ENCODE peak calls at places on chromosomes 3 and 15, in five cellular contexts. P, C, X, T and S are unnamed samples. For H3K36me3 and H3K27me3, the result is how much of the 10 kb centered on the place peaks cover.

GRCh38 chr15:38069001-38069400 is 134.6 kb downstream of the TMCO5A start:
- DNase-seq in X (no peak), T (no peak), P (no peak), C (no peak), S (peak)

GRCh38 chr3:9102240-9102841 is 139.1 kb upstream of the RAD18 start:
- DNase-seq in X (no peak), T (peak), P (peak), C (no peak), S (peak)

GRCh38 chr3:152174876-152175575 is 93.7 kb upstream of the MBNL1 start:
- DNase-seq in X (no peak), C (no peak), T (no peak), P (no peak), S (peak)

GRCh38 chr3:48656841-48657281 is 5.8 kb downstream of the CELSR3 start:
- DNase-seq in C (no peak), X (no peak), T (no peak), P (no peak), S (no peak)

GRCh38 chr15:93570571-93570970 is 481.6 kb upstream of the RGMA start:
- DNase-seq in X (no peak), C (no peak), P (no peak), T (no peak), S (no peak)

GRCh38 chr3:33001889-33002288 is 50.4 kb downstream of the CCR4 start:
- DNase-seq in C (no peak), X (no peak), T (no peak), P (no peak), S (no peak)

GRCh38 chr3:72384602-72385001 is 463.6 kb downstream of the SHQ1 start:
- DNase-seq in X (no peak), C (no peak), T (no peak), P (no peak), S (no peak)

GRCh38 chr3:187064210-187065115 is 74.8 kb downstream of the RPL39L start:
- DNase-seq in X (no peak), P (no peak), T (no peak), C (no peak), S (no peak)

GRCh38 chr15:27082526-27082925 is 111.5 kb downstream of the GABRG3 start:
- DNase-seq in C (no peak), P (no peak), X (no peak), T (no peak), S (no peak)

GRCh38 chr3:124559650-124560405 is 170.4 kb upstream of the UMPS start:
- DNase-seq in C (peak), T (peak), P (peak), X (peak), S (peak)

GRCh38 chr3:188671941-188672340 is 499.8 kb upstream of the TPRG1 start:
- DNase-seq in C (no peak), P (no peak), T (no peak), X (no peak), S (no peak)

GRCh38 chr3:132879651-132880050 is 157.4 kb upstream of the NPHP3 start:
- DNase-seq in C (no peak), X (no peak), P (no peak), T (no peak), S (peak)

GRCh38 chr3:105885261-105885660 is 16.4 kb upstream of the CBLB start:
- DNase-seq in C (no peak), X (no peak), T (no peak), P (no peak), S (no peak)

GRCh38 chr3:171462224-171462623 is 2.0 kb upstream of the TNIK start:
- DNase-seq in T (peak), C (no peak), X (no peak), P (no peak), S (no peak)

DNA sequence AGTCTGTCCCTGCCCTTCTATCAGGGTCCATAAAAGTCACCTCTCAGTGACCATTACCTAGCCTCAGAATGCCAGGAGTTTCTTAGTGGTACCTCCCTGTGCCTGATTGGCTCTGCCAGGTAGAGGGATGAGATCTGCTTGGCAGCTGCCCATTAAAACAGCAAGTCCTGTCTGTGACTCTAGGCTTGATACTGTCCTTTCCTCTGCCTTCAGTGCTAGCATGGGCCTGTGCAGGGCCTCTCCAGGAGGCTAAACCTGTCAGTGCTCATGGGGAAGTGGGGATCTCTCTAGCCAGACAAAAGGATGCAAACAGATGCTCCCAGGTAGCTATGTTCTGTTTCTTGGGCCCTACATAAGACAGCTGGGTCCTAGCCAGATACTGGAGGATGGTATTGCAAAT is 10.0 kb upstream of the MANF start:
- DNase-seq in P (no peak), T (no peak), X (no peak), C (no peak), S (no peak)
- H3K4me3 ChIP-seq in P (no peak), T (no peak), X (no peak), C (no peak), S (no peak)

GRCh38 chr15:70069716-70070115 is 28.0 kb downstream of the TLE3 start:
- DNase-seq in C (no peak), T (no peak), X (no peak), P (no peak), S (no peak)

GRCh38 chr15:70067011-70067410 is 30.7 kb downstream of the TLE3 start:
- DNase-seq in P (no peak), C (no peak), T (no peak), X (no peak), S (no peak)

GRCh38 chr15:70066422-70066821 is 31.3 kb downstream of the TLE3 start:
- DNase-seq in T (no peak), C (no peak), P (no peak), X (no peak), S (no peak)

GRCh38 chr15:70071799-70072198 is 25.9 kb downstream of the TLE3 start:
- DNase-seq in T (no peak), C (no peak), X (no peak), P (peak), S (no peak)

GRCh38 chr15:70068783-70069565 is 28.7 kb downstream of the TLE3 start:
- DNase-seq in T (no peak), P (no peak), C (no peak), X (no peak), S (no peak)
- H3K36me3 ChIP-seq in T (under half), P (half or more), C (under half), X (under half), S (half or more)

DNA sequence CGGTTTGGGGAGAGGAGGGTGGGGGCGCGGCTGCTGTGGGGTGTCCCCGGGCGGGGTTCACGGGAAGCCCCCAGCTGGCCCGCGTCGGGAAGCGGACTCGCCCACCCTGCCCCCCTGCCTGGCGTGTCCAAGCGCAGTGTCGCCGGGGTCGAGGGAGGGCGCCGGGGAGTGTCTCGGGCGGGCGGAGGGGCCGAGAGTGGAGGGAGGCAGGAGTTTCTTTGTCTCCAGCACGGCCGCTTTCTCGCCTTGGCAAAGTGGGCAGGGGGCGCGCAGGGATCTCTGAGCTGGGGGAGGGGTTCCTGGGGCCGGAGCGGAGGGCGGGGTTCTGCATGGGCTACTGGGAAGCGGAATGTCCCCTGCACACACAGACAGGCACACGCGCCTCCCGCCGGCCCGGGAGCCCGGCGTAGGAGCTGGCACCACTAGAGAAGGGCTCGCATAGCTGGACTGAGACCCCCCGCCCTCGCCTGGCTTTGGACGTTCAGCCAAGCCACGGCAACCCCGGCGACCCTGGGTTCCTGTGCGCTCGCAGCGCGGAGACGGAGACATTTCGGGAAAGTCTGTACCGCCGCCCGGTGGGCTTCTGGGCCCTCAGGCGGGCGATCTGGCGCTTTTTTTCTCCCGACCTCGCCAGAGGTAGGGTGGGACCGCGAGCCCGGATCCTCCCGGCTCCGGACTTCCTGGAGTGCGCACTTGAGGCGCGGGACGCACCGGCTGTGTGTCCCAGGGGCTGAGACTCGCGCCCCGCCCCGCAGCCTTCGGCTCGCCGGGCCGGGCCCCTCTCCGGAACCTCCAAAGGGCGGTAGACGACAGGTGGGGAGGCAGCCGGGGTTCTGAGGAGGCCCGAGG is 870 bp downstream of the ST8SIA2 start:
- DNase-seq in T (peak), C (no peak), X (no peak), P (peak), S (no peak)
- H3K27me3 ChIP-seq in T (under half), C (under half), X (under half), P (under half), S (under half)

DNA sequence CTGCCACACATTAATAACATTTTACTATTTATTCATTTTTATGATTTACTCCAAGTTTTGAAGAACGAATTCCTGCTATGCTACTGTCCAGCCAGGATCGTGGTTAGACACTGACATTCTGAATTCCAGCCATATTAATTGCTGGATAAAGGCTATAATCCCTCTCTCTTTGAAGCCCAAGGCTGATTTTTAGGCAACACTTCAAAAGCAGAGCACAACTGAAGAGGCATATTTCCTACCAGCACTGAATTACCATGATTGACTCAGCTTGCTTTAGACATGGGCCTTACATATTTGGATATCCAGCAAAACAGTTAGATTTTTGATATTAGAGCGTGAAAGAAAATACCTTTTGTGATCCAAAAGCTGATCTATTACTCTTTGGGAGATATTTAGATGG is 205.0 kb downstream of the ZIC1 start:
- DNase-seq in T (no peak), P (no peak), X (no peak), C (no peak), S (no peak)
- H3K4me3 ChIP-seq in T (no peak), P (no peak), X (no peak), C (no peak), S (no peak)

GRCh38 chr3:44445786-44446185 is 31.7 kb downstream of the ZNF445 start:
- DNase-seq in T (no peak), C (no peak), P (no peak), X (no peak), S (no peak)
- H3K36me3 ChIP-seq in T (half or more), C (under half), P (half or more), X (under half), S (half or more)

DNA sequence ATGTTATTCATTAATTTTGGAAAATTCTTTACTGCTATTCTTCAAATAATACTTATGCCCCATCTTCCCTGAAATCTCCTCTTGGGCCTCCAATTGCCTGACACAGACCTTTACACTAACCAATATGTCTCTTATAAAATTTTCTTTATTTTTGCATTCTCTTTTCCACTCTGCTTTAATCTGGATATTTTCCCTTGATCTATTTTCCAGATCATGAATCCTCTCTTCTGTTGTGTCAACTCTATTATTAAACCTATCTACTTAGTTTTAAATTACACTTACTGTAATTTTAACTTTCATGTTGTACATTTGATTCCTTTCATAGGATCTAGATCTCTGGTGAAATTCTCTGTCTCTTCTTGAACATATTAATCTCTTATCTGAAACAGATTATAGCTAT is 278.7 kb downstream of the FHIT start:
- DNase-seq in T (no peak), X (no peak), P (no peak), C (no peak), S (no peak)
- H3K27me3 ChIP-seq in T (under half), X (under half), P (under half), C (under half), S (under half)

GRCh38 chr3:40624189-40624754 is 99.5 kb downstream of the ZNF621 start:
- DNase-seq in C (no peak), T (no peak), P (no peak), X (no peak), S (no peak)
- H3K4me3 ChIP-seq in C (no peak), T (no peak), P (no peak), X (no peak), S (no peak)

GRCh38 chr15:39968273-39969001 is 34.5 kb downstream of the EIF2AK4 start:
- DNase-seq in X (no peak), T (no peak), P (no peak), C (no peak), S (no peak)
- H3K36me3 ChIP-seq in X (under half), T (under half), P (half or more), C (under half), S (under half)